ENCODE peak calls at places on chromosomes 4 and X, in four cellular contexts. B, S, I and G are unnamed samples.

GRCh38 chr4:78560296-78560963 is 8.9 kb downstream of the ANXA3 start:
- DNase-seq in B (no peak), S (no peak), I (peak; percentile 74), G (peak; percentile 24)

GRCh38 chr4:122710434-122711308 is 21.8 kb upstream of the BBS12 start:
- DNase-seq in B (no peak), S (no peak), I (no peak), G (no peak)

GRCh38 chr4:126991965-126992364 is 640.8 kb upstream of the INTU start:
- DNase-seq in B (no peak), S (no peak), I (no peak), G (peak; percentile 70)

GRCh38 chr4:41878170-41878941 is 56.9 kb upstream of the TMEM33 start:
- DNase-seq in B (no peak), S (no peak), I (no peak), G (no peak)

GRCh38 chr4:155900402-155900801 is 3.1 kb upstream of the TDO2 start:
- DNase-seq in B (no peak), S (no peak), I (peak; percentile 94), G (peak; percentile 4)

GRCh38 chr4:3816256-3816825 is 50.2 kb downstream of the ADRA2C start:
- DNase-seq in B (no peak), S (no peak), I (no peak), G (no peak)

GRCh38 chr4:119105605-119106004 is 30.0 kb upstream of the MYOZ2 start:
- DNase-seq in B (no peak), S (no peak), I (no peak), G (no peak)

GRCh38 chr4:111435986-111436744 is 709.1 kb upstream of the FAM241A start:
- DNase-seq in B (no peak), S (no peak), I (peak; percentile 2), G (no peak)

GRCh38 chrX:39679497-39680157 is 418.1 kb downstream of the BCOR start:
- DNase-seq in B (no peak), S (no peak), I (no peak), G (no peak)

GRCh38 chr4:110309686-110310085 is 111.3 kb upstream of the ELOVL6 start:
- DNase-seq in B (no peak), S (no peak), I (no peak), G (no peak)

GRCh38 chr4:1809754-1810502 is 16.8 kb downstream of the FGFR3 start:
- DNase-seq in B (peak; percentile 61), S (peak; percentile 51), I (peak; percentile 65), G (peak; percentile 40)

GRCh38 chr4:171644430-171645057 is 168.7 kb upstream of the GALNTL6 start:
- DNase-seq in B (no peak), S (no peak), I (no peak), G (no peak)

GRCh38 chr4:15897577-15897976 is 41.0 kb downstream of the FGFBP1 start:
- DNase-seq in B (no peak), S (no peak), I (no peak), G (no peak)

GRCh38 chr4:126753592-126753991 is 879.2 kb upstream of the INTU start:
- DNase-seq in B (no peak), S (no peak), I (no peak), G (no peak)

GRCh38 chr4:165692082-165692481 is 181.0 kb upstream of the TLL1 start:
- DNase-seq in B (no peak), S (no peak), I (no peak), G (no peak)

GRCh38 chrX:21875013-21875412 is 19.2 kb downstream of the YY2 start:
- DNase-seq in B (no peak), S (no peak), I (no peak), G (peak; percentile 5)
- H3K9me3 ChIP-seq in B (no peaks in the 10 kb centered on the region), S (no peaks in the 10 kb centered on the region), I (no peaks in the 10 kb centered on the region), G (no peaks in the 10 kb centered on the region)

GRCh38 chr4:422587-422986 is 76.4 kb downstream of the ZNF721 start:
- DNase-seq in B (no peak), S (no peak), I (no peak), G (no peak)
- H3K9me3 ChIP-seq in B (peaks cover 91% of the 10 kb centered on the region), S (peaks cover 54% of the 10 kb centered on the region), I (peaks cover 93% of the 10 kb centered on the region), G (peaks cover 23% of the 10 kb centered on the region)

GRCh38 chrX:75642811-75643361 is 120.0 kb upstream of the ZDHHC15 start:
- DNase-seq in B (no peak), S (no peak), I (no peak), G (no peak)
- H3K9me3 ChIP-seq in B (no peaks in the 10 kb centered on the region), S (no peaks in the 10 kb centered on the region), I (peaks cover 22% of the 10 kb centered on the region), G (no peaks in the 10 kb centered on the region)

GRCh38 chrX:13064599-13065143 is 20.3 kb upstream of the FAM9C start:
- DNase-seq in B (no peak), S (no peak), I (peak; percentile 73), G (peak; percentile 31)
- H3K9me3 ChIP-seq in B (peaks cover 1% of the 10 kb centered on the region), S (peaks cover 5% of the 10 kb centered on the region), I (peaks cover 10% of the 10 kb centered on the region), G (no peaks in the 10 kb centered on the region)